ENCODE peak calls at places on chromosomes 3 and 15, in ten cellular contexts. U is A549; M is effector memory CD4-positive, alpha-beta T cell; A is K562; Q is heart left ventricle; I is tibial nerve; W is H1; J is endodermal cell; N is esophagus muscularis mucosa; K is SJSA1. Z is an unnamed sample.
A peak's percentile ranks its signal among the peaks of the same experiment; 100 is the strongest.

GRCh38 chr3:153029350-153029749 is 132.7 kb upstream of the RAP2B start:
- DNase-seq in K (no peak), J (no peak), A (peak; percentile 57), N (no peak), M (no peak), W (no peak), Q (no peak), I (no peak), U (no peak), Z (no peak)

GRCh38 chr3:61875073-61875472 is 313.7 kb downstream of the PTPRG start:
- DNase-seq in A (no peak), W (no peak), I (no peak), J (peak; percentile 73), N (no peak), K (no peak), U (no peak), M (no peak), Q (no peak), Z (no peak)

GRCh38 chr15:68666812-68667450 is 88.1 kb downstream of the CORO2B start:
- DNase-seq in I (no peak), K (no peak), W (no peak), A (no peak), Q (no peak), U (no peak), J (peak; percentile 37), M (no peak), N (no peak), Z (peak; percentile 30)

GRCh38 chr15:75639191-75639708 is 774 bp downstream of the IMP3 start:
- DNase-seq in K (peak; percentile 29), I (no peak), W (no peak), A (no peak), U (no peak), J (peak; percentile 43), N (no peak), M (no peak), Q (no peak), Z (no peak)

GRCh38 chr3:140103986-140104645 is 169.1 kb downstream of the CLSTN2 start:
- DNase-seq in A (no peak), Q (no peak), K (no peak), N (no peak), J (no peak), M (no peak), W (no peak), U (no peak), I (no peak), Z (no peak)

GRCh38 chr3:64509216-64509615 is 178.6 kb downstream of the ADAMTS9 start:
- DNase-seq in A (no peak), N (no peak), Q (no peak), K (no peak), M (no peak), W (no peak), U (no peak), I (no peak), J (no peak), Z (peak; percentile 27)

GRCh38 chr3:165193392-165194268 is 2.6 kb downstream of the SLITRK3 start:
- DNase-seq in K (no peak), J (peak; percentile 69), A (no peak), M (no peak), U (no peak), I (no peak), W (no peak), Q (no peak), N (no peak), Z (no peak)

GRCh38 chr15:89912674-89913396 is at the start of gene ARPIN:
- DNase-seq in A (no peak), K (peak; percentile 55), Q (peak; percentile 65), W (no peak), J (peak; percentile 87), N (no peak), U (peak; percentile 77), M (no peak), I (no peak), Z (peak; percentile 74)

GRCh38 chr3:131880948-131881347 is 153.9 kb downstream of the CPNE4 start:
- DNase-seq in K (no peak), N (no peak), Q (no peak), J (no peak), M (no peak), U (no peak), I (no peak), A (no peak), W (no peak), Z (no peak)

GRCh38 chr3:104610730-104611652 is 755.7 kb upstream of the ALCAM start:
- DNase-seq in N (no peak), A (no peak), U (no peak), I (no peak), K (no peak), Q (no peak), M (no peak), J (no peak), W (no peak), Z (no peak)

GRCh38 chr15:25724899-25725298 is 138.2 kb downstream of the ATP10A start:
- DNase-seq in U (no peak), K (no peak), A (no peak), J (peak; percentile 12), N (no peak), W (no peak), Q (no peak), I (no peak), M (no peak), Z (no peak)

GRCh38 chr3:77577264-77577663 is 537.4 kb downstream of the ROBO2 start:
- DNase-seq in M (no peak), J (no peak), U (no peak), I (no peak), A (no peak), W (no peak), K (no peak), N (no peak), Q (no peak), Z (no peak)

GRCh38 chr15:31341036-31341435 is 14.4 kb downstream of the KLF13 start:
- DNase-seq in J (no peak), Q (no peak), K (no peak), A (no peak), M (no peak), W (no peak), U (no peak), I (no peak), N (no peak), Z (no peak)

GRCh38 chr3:195905970-195906864 is 2.1 kb downstream of the TNK2 start:
- DNase-seq in M (no peak), J (no peak), N (no peak), U (no peak), W (no peak), Q (no peak), I (no peak), K (no peak), A (no peak), Z (no peak)

GRCh38 chr3:195908439-195909293 is at the start of gene TNK2:
- DNase-seq in M (peak; percentile 38), J (peak; percentile 83), K (no peak), N (no peak), U (peak; percentile 19), A (peak; percentile 28), W (no peak), I (no peak), Q (no peak), Z (no peak)

GRCh38 chr3:195909294-195909644 is 918 bp upstream of the TNK2 start:
- DNase-seq in W (no peak), M (no peak), K (no peak), J (no peak), A (no peak), I (no peak), U (peak; percentile 18), N (no peak), Q (no peak), Z (no peak)

GRCh38 chr3:195907730-195908438 is 467 bp downstream of the TNK2 start:
- DNase-seq in I (no peak), W (no peak), M (peak; percentile 54), J (no peak), N (no peak), U (peak; percentile 20), A (peak; percentile 56), Q (peak; percentile 72), K (no peak), Z (no peak)

GRCh38 chr3:195906865-195907729 is 1.3 kb downstream of the TNK2 start:
- DNase-seq in U (no peak), A (no peak), I (no peak), W (no peak), N (no peak), M (peak; percentile 68), J (peak; percentile 77), K (no peak), Q (no peak), Z (no peak)
- H3K4me3 ChIP-seq in U (no peak overlapping the region), A (peak overlapping the region; percentile 50), I (peak overlapping the region; percentile 71), W (peak overlapping the region; percentile 76), N (peak overlapping the region; percentile 63), M (peak overlapping the region; percentile 51), J (peak overlapping the region; percentile 80), K (no peak overlapping the region), Q (no peak overlapping the region), Z (no peak overlapping the region)

GRCh38 chr3:52535411-52536111 is 844 bp upstream of the UQCC5 start:
- DNase-seq in U (no peak), K (no peak), W (no peak), J (no peak), Q (no peak), A (no peak), M (no peak), N (no peak), I (no peak), Z (no peak)

GRCh38 chr3:52532838-52533622 is 627 bp downstream of the NT5DC2 start:
- DNase-seq in M (no peak), U (peak; percentile 33), N (no peak), W (no peak), I (no peak), A (peak; percentile 64), J (peak; percentile 83), K (peak; percentile 35), Q (no peak), Z (peak; percentile 67)

GRCh38 chr3:52536112-52536368 is 365 bp upstream of the UQCC5 start:
- DNase-seq in U (no peak), K (no peak), I (no peak), N (no peak), Q (no peak), M (no peak), A (no peak), J (no peak), W (no peak), Z (no peak)

GRCh38 chr3:52533623-52534280 is at the start of gene NT5DC2:
- DNase-seq in K (peak; percentile 57), Q (peak; percentile 81), J (peak; percentile 84), W (no peak), N (no peak), A (peak; percentile 90), U (peak; percentile 63), M (peak; percentile 54), I (peak; percentile 48), Z (no peak)

GRCh38 chr3:52534281-52535183 is 875 bp upstream of the NT5DC2 start:
- DNase-seq in U (no peak), N (no peak), Q (no peak), K (no peak), J (peak; percentile 72), W (no peak), A (no peak), I (no peak), M (no peak), Z (peak; percentile 76)
- H3K9me3 ChIP-seq in U (no peaks in the 10 kb centered on the region), N (no peaks in the 10 kb centered on the region), Q (no peaks in the 10 kb centered on the region), K (no peaks in the 10 kb centered on the region), J (no peaks in the 10 kb centered on the region), W (no peaks in the 10 kb centered on the region), A (no peaks in the 10 kb centered on the region), I (no peaks in the 10 kb centered on the region), M (no peaks in the 10 kb centered on the region), Z (no peaks in the 10 kb centered on the region)

GRCh38 chr15:48447657-48448056 is 116.4 kb downstream of the DUT start:
- DNase-seq in I (no peak), Q (no peak), K (no peak), M (no peak), J (no peak), N (no peak), U (no peak), A (no peak), W (no peak), Z (no peak)
- H3K4me3 ChIP-seq in I (no peak overlapping the region), Q (no peak overlapping the region), K (no peak overlapping the region), M (no peak overlapping the region), J (no peak overlapping the region), N (no peak overlapping the region), U (no peak overlapping the region), A (no peak overlapping the region), W (no peak overlapping the region), Z (no peak overlapping the region)

GRCh38 chr3:32412887-32413286 is 21.2 kb downstream of the CMTM7 start:
- DNase-seq in N (no peak), K (no peak), Q (no peak), W (no peak), A (no peak), M (no peak), U (no peak), J (no peak), I (no peak), Z (no peak)
- H3K9me3 ChIP-seq in N (no peaks in the 10 kb centered on the region), K (no peaks in the 10 kb centered on the region), Q (no peaks in the 10 kb centered on the region), W (no peaks in the 10 kb centered on the region), A (no peaks in the 10 kb centered on the region), M (no peaks in the 10 kb centered on the region), U (no peaks in the 10 kb centered on the region), J (no peaks in the 10 kb centered on the region), I (no peaks in the 10 kb centered on the region), Z (no peaks in the 10 kb centered on the region)